ENCODE peak calls at places on chromosomes 3 and 15, in five cellular contexts. F, U, J, C and P are unnamed samples. For H3K4me1, the result is how much of the 10 kb centered on the place peaks cover.

GRCh38 chr15:94370197-94370987 is 139.0 kb downstream of the MCTP2 start:
- DNase-seq in F (no peak), U (no peak), J (no peak), C (peak), P (no peak)

GRCh38 chr3:151770941-151771340 is 37.2 kb downstream of the AADACL2 start:
- DNase-seq in F (peak), U (peak), J (peak), C (peak), P (no peak)

GRCh38 chr3:179272385-179272784 is 21.5 kb upstream of the KCNMB3 start:
- DNase-seq in F (no peak), U (no peak), J (no peak), C (no peak), P (no peak)

GRCh38 chr3:23174426-23175039 is 28.6 kb upstream of the UBE2E2 start:
- DNase-seq in F (no peak), U (no peak), J (no peak), C (peak), P (no peak)

GRCh38 chr3:14143826-14144225 is 19.0 kb downstream of the TMEM43 start:
- DNase-seq in F (peak), U (no peak), J (peak), C (peak), P (peak)

GRCh38 chr15:23497710-23498111 is 50.7 kb upstream of the GOLGA6L2 start:
- DNase-seq in F (no peak), U (no peak), J (no peak), C (no peak), P (no peak)

GRCh38 chr3:128239304-128239703 is 86.0 kb downstream of the EEFSEC start:
- DNase-seq in F (no peak), U (no peak), J (no peak), C (no peak), P (no peak)

GRCh38 chr3:193377591-193377990 is 962 bp downstream of the ATP13A5 start:
- DNase-seq in F (no peak), U (no peak), J (no peak), C (no peak), P (no peak)

GRCh38 chr3:56795807-56796185 is 6.0 kb downstream of the ARHGEF3 start:
- DNase-seq in F (no peak), U (no peak), J (no peak), C (no peak), P (peak)

GRCh38 chr3:2154596-2154995 is 55.9 kb downstream of the CNTN4 start:
- DNase-seq in F (no peak), U (no peak), J (no peak), C (no peak), P (no peak)

GRCh38 chr3:160605315-160605714 is 39.9 kb upstream of the KPNA4 start:
- DNase-seq in F (no peak), U (no peak), J (no peak), C (no peak), P (no peak)

GRCh38 chr15:82647045-82647834 is at the start of gene CPEB1:
- DNase-seq in F (peak), U (peak), J (peak), C (no peak), P (peak)

GRCh38 chr3:45496550-45496949 is 98.0 kb upstream of the LIMD1 start:
- DNase-seq in F (peak), U (no peak), J (no peak), C (no peak), P (no peak)

GRCh38 chr3:169564883-169565282 is 98.6 kb downstream of the MECOM start:
- DNase-seq in F (no peak), U (no peak), J (peak), C (no peak), P (no peak)
- TF ChIP-seq CTCF in F (no peak), U (no peak), J (no peak), C (no peak), P (no peak)

DNA sequence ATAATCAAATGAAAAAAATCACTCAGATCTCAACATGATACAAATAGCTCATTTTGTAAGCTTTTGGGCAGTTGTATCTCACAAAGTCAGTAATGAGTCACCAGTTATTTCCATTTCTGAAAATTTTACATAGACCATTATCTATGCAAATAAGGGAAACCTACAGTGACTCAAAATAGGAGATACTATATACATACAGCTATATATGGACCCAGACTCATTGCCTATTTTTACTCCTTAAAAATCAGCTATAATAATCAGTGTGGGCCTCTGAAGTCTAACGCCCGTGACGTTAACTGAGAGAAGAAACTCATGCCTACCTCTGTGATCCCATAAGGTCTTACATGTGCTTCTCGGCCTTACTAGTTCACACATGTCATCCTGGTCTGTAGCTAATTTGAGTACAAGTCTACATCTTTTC is 31.6 kb downstream of the LRIG1 start:
- DNase-seq in F (no peak), U (no peak), J (no peak), C (peak), P (no peak)
- H3K4me1 ChIP-seq in F (under half), U (under half), J (under half), C (half or more), P (half or more)

DNA sequence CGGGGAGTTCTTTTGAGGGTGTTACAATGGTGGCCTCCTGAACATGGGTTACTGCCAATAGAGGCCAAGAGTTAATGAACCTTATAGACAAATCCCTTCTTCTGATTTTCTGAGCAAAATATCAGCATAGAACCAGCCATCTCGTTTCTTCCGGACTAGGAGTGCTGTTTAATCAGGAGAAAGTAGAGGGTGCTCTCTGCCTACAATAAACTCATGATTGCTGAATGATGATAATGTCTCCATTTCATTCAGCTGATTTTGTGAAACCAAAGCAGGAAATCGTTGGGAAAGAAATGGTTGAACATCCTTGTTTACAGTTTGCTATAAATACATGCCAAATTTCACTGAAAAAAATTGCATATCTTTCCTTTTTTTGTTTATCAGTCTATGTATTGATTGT is 142.8 kb upstream of the PLSCR5 start:
- DNase-seq in F (no peak), U (no peak), J (no peak), C (peak), P (no peak)
- TF ChIP-seq CTCF in F (no peak), U (no peak), J (no peak), C (peak), P (peak)

GRCh38 chr3:195172285-195172684 is 98.7 kb downstream of the XXYLT1 start:
- DNase-seq in F (peak), U (no peak), J (no peak), C (peak), P (no peak)

GRCh38 chr3:195175476-195176337 is 95.3 kb downstream of the XXYLT1 start:
- DNase-seq in F (peak), U (no peak), J (no peak), C (no peak), P (no peak)

GRCh38 chr3:195172896-195173295 is 98.1 kb downstream of the XXYLT1 start:
- DNase-seq in F (peak), U (no peak), J (no peak), C (no peak), P (no peak)

GRCh38 chr3:195175076-195175475 is 95.9 kb downstream of the XXYLT1 start:
- DNase-seq in F (peak), U (no peak), J (no peak), C (no peak), P (no peak)

DNA sequence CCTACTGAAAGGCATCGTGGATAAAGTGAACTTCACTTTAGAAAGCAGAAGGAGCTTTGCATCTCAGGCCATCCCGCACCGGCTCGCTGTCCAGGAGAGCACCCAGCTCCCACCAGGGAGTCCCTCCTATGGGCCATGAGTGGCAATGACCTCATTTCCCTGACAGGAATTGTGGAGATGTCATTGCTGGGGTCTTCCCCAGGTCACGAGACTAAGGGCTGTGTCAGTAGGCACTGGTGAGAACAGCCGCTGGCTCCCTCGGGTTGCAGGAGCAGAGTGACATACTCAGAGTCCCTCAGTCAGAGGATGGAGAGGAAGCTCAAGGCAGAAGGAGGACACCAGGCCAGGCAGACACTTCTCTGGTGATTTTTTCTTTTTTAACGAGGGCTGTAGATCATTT is 97.3 kb downstream of the XXYLT1 start:
- DNase-seq in F (peak), U (no peak), J (no peak), C (no peak), P (no peak)
- H3K4me1 ChIP-seq in F (under half), U (under half), J (under half), C (under half), P (under half)

GRCh38 chr15:29141206-29141907 is 128.3 kb downstream of the NSMCE3 start:
- DNase-seq in F (peak), U (no peak), J (no peak), C (no peak), P (no peak)

GRCh38 chr15:29140475-29141172 is 129.0 kb downstream of the NSMCE3 start:
- DNase-seq in F (peak), U (no peak), J (no peak), C (no peak), P (no peak)

GRCh38 chr15:29139072-29139471 is 130.6 kb downstream of the NSMCE3 start:
- DNase-seq in F (peak), U (no peak), J (no peak), C (no peak), P (no peak)

GRCh38 chr15:29138260-29138659 is 131.4 kb downstream of the NSMCE3 start:
- DNase-seq in F (no peak), U (no peak), J (no peak), C (no peak), P (no peak)

GRCh38 chr15:29139540-29140459 is 129.8 kb downstream of the NSMCE3 start:
- DNase-seq in F (peak), U (peak), J (peak), C (no peak), P (no peak)
- TF ChIP-seq CTCF in F (peak), U (peak), J (peak), C (peak), P (peak)

DNA sequence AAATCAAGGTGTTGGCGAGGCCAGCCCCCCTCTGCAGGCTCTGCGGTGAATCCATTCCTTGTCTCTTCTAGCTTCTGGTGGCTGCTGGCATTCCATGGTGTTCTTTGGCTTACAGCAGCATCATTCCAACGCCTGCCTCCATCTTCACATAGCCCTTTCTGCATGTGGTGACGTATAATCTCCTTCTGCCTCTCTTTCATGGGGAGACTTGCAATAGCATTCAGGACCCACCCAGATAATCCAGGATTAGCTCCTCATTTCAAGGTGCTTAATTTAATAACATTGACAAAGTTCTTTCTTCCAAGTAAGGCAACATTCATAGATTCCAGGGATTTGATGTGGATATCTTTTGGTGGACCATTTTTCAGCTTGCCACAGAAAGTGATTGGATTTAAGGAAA is 35.8 kb downstream of the ISG20 start:
- DNase-seq in F (no peak), U (no peak), J (no peak), C (no peak), P (no peak)
- H3K4me1 ChIP-seq in F (under half), U (under half), J (under half), C (under half), P (under half)

GRCh38 chr3:65439641-65440040 is 599.1 kb downstream of the MAGI1 start:
- DNase-seq in F (peak), U (peak), J (peak), C (peak), P (peak)
- TF ChIP-seq CTCF in F (peak), U (no peak), J (peak), C (peak), P (peak)

DNA sequence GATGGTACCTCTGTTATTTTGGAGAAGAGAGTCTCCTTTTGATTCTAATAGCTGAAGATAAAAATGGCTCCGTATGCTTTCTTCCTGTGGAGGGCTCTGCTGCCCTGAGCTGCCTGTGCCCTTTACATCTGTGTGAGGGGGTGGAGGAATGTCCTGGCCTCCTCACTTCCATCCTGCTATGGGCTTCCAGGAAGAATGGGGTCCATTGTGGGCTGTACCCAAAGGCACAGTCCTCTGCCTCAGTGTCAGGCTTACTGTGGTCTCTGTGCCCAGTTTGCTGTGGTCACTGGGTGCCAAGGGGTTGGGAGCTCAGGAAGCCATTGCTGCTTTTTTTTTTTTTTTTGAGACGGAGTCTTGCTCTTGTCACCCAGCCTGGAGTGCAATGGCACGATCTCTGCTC is 14.4 kb downstream of the DAG1 start:
- DNase-seq in F (no peak), U (no peak), J (no peak), C (no peak), P (no peak)
- H3K4me1 ChIP-seq in F (under half), U (under half), J (under half), C (under half), P (under half)

GRCh38 chr15:77094397-77095030 is 23.6 kb upstream of the TSPAN3 start:
- DNase-seq in F (peak), U (no peak), J (no peak), C (no peak), P (no peak)
- TF ChIP-seq CTCF in F (no peak), U (no peak), J (no peak), C (peak), P (no peak)